ENCODE peak calls at places on chromosomes 2 and 18, in nine cellular contexts. One of them, this sample, is unnamed.

GRCh38 chr2:11576398-11576797 is 42.6 kb downstream of the GREB1 start:
- DNase-seq in brain microvascular endothelial cell: no peak
- DNase-seq in ureter: no peak
- DNase-seq in stimulated activated CD8-positive, alpha-beta memory T cell treated with anti-CD3 and anti-CD28 coated beads, Interleukin-7, amount 100 ng/mL, for 1 hour: no peak
- DNase-seq in HFF-Myc: no peak
- DNase-seq in A172: no peak
- DNase-seq in retina: no peak
- DNase-seq in fibroblast of lung: no peak
- DNase-seq in activated CD4-positive, alpha-beta T cell treated with anti-CD3 and anti-CD28 coated beads, Interleukin-2, amount 50 U/mL, for 4 hours: no peak
- DNase-seq in this sample: no peak

GRCh38 chr2:70964596-70965386 is 13.6 kb upstream of the ANKRD53 start:
- DNase-seq in brain microvascular endothelial cell: no peak
- DNase-seq in ureter: peak; percentile 70
- DNase-seq in stimulated activated CD8-positive, alpha-beta memory T cell treated with anti-CD3 and anti-CD28 coated beads, Interleukin-7, amount 100 ng/mL, for 1 hour: peak; percentile 72
- DNase-seq in HFF-Myc: no peak
- DNase-seq in A172: peak; percentile 60
- DNase-seq in retina: peak; percentile 72
- DNase-seq in fibroblast of lung: peak; percentile 66
- DNase-seq in activated CD4-positive, alpha-beta T cell treated with anti-CD3 and anti-CD28 coated beads, Interleukin-2, amount 50 U/mL, for 4 hours: peak; percentile 79
- DNase-seq in this sample: peak; percentile 73

GRCh38 chr2:67566958-67567635 is 170.0 kb downstream of the ETAA1 start:
- DNase-seq in brain microvascular endothelial cell: no peak
- DNase-seq in ureter: no peak
- DNase-seq in stimulated activated CD8-positive, alpha-beta memory T cell treated with anti-CD3 and anti-CD28 coated beads, Interleukin-7, amount 100 ng/mL, for 1 hour: no peak
- DNase-seq in HFF-Myc: no peak
- DNase-seq in A172: peak; percentile 49
- DNase-seq in retina: no peak
- DNase-seq in fibroblast of lung: no peak
- DNase-seq in activated CD4-positive, alpha-beta T cell treated with anti-CD3 and anti-CD28 coated beads, Interleukin-2, amount 50 U/mL, for 4 hours: no peak
- DNase-seq in this sample: no peak

GRCh38 chr2:173761603-173762119 is 203.5 kb downstream of the SP3 start:
- DNase-seq in brain microvascular endothelial cell: no peak
- DNase-seq in ureter: no peak
- DNase-seq in stimulated activated CD8-positive, alpha-beta memory T cell treated with anti-CD3 and anti-CD28 coated beads, Interleukin-7, amount 100 ng/mL, for 1 hour: no peak
- DNase-seq in HFF-Myc: no peak
- DNase-seq in A172: no peak
- DNase-seq in retina: no peak
- DNase-seq in fibroblast of lung: no peak
- DNase-seq in activated CD4-positive, alpha-beta T cell treated with anti-CD3 and anti-CD28 coated beads, Interleukin-2, amount 50 U/mL, for 4 hours: no peak
- DNase-seq in this sample: no peak

GRCh38 chr2:20620696-20621365 is 30.1 kb downstream of the HS1BP3 start:
- DNase-seq in brain microvascular endothelial cell: no peak
- DNase-seq in ureter: no peak
- DNase-seq in stimulated activated CD8-positive, alpha-beta memory T cell treated with anti-CD3 and anti-CD28 coated beads, Interleukin-7, amount 100 ng/mL, for 1 hour: no peak
- DNase-seq in HFF-Myc: no peak
- DNase-seq in A172: no peak
- DNase-seq in retina: no peak
- DNase-seq in fibroblast of lung: no peak
- DNase-seq in activated CD4-positive, alpha-beta T cell treated with anti-CD3 and anti-CD28 coated beads, Interleukin-2, amount 50 U/mL, for 4 hours: no peak
- DNase-seq in this sample: no peak

GRCh38 chr2:99066075-99066557 is 75.4 kb upstream of the C2orf15 start:
- DNase-seq in brain microvascular endothelial cell: peak; percentile 23
- DNase-seq in ureter: no peak
- DNase-seq in stimulated activated CD8-positive, alpha-beta memory T cell treated with anti-CD3 and anti-CD28 coated beads, Interleukin-7, amount 100 ng/mL, for 1 hour: no peak
- DNase-seq in HFF-Myc: peak; percentile 14
- DNase-seq in A172: peak; percentile 74
- DNase-seq in retina: peak; percentile 9
- DNase-seq in fibroblast of lung: peak; percentile 64
- DNase-seq in activated CD4-positive, alpha-beta T cell treated with anti-CD3 and anti-CD28 coated beads, Interleukin-2, amount 50 U/mL, for 4 hours: no peak
- DNase-seq in this sample: peak; percentile 54

GRCh38 chr2:208584387-208584965 is 177.9 kb downstream of the PTH2R start:
- DNase-seq in brain microvascular endothelial cell: no peak
- DNase-seq in ureter: no peak
- DNase-seq in stimulated activated CD8-positive, alpha-beta memory T cell treated with anti-CD3 and anti-CD28 coated beads, Interleukin-7, amount 100 ng/mL, for 1 hour: no peak
- DNase-seq in HFF-Myc: no peak
- DNase-seq in A172: no peak
- DNase-seq in retina: peak; percentile 72
- DNase-seq in fibroblast of lung: no peak
- DNase-seq in activated CD4-positive, alpha-beta T cell treated with anti-CD3 and anti-CD28 coated beads, Interleukin-2, amount 50 U/mL, for 4 hours: no peak
- DNase-seq in this sample: no peak

GRCh38 chr2:82120648-82121047 is 1816.1 kb upstream of the LRRTM1 start:
- DNase-seq in brain microvascular endothelial cell: no peak
- DNase-seq in ureter: no peak
- DNase-seq in stimulated activated CD8-positive, alpha-beta memory T cell treated with anti-CD3 and anti-CD28 coated beads, Interleukin-7, amount 100 ng/mL, for 1 hour: no peak
- DNase-seq in HFF-Myc: no peak
- DNase-seq in A172: no peak
- DNase-seq in retina: no peak
- DNase-seq in fibroblast of lung: no peak
- DNase-seq in activated CD4-positive, alpha-beta T cell treated with anti-CD3 and anti-CD28 coated beads, Interleukin-2, amount 50 U/mL, for 4 hours: no peak
- DNase-seq in this sample: no peak

GRCh38 chr2:112229365-112229764 is 25.5 kb downstream of the ZC3H8 start:
- DNase-seq in brain microvascular endothelial cell: no peak
- DNase-seq in ureter: no peak
- DNase-seq in stimulated activated CD8-positive, alpha-beta memory T cell treated with anti-CD3 and anti-CD28 coated beads, Interleukin-7, amount 100 ng/mL, for 1 hour: no peak
- DNase-seq in HFF-Myc: peak; percentile 27
- DNase-seq in A172: no peak
- DNase-seq in retina: no peak
- DNase-seq in fibroblast of lung: peak; percentile 76
- DNase-seq in activated CD4-positive, alpha-beta T cell treated with anti-CD3 and anti-CD28 coated beads, Interleukin-2, amount 50 U/mL, for 4 hours: no peak
- DNase-seq in this sample: no peak

GRCh38 chr2:208306291-208306690 is 40.2 kb downstream of the PIKFYVE start:
- DNase-seq in brain microvascular endothelial cell: no peak
- DNase-seq in ureter: no peak
- DNase-seq in stimulated activated CD8-positive, alpha-beta memory T cell treated with anti-CD3 and anti-CD28 coated beads, Interleukin-7, amount 100 ng/mL, for 1 hour: no peak
- DNase-seq in HFF-Myc: peak; percentile 36
- DNase-seq in A172: no peak
- DNase-seq in retina: no peak
- DNase-seq in fibroblast of lung: peak; percentile 50
- DNase-seq in activated CD4-positive, alpha-beta T cell treated with anti-CD3 and anti-CD28 coated beads, Interleukin-2, amount 50 U/mL, for 4 hours: no peak
- DNase-seq in this sample: no peak

GRCh38 chr2:200862532-200863000 is 1.9 kb downstream of the CLK1 start:
- DNase-seq in brain microvascular endothelial cell: peak; percentile 68
- DNase-seq in ureter: peak; percentile 58
- DNase-seq in stimulated activated CD8-positive, alpha-beta memory T cell treated with anti-CD3 and anti-CD28 coated beads, Interleukin-7, amount 100 ng/mL, for 1 hour: no peak
- DNase-seq in HFF-Myc: no peak
- DNase-seq in A172: peak; percentile 57
- DNase-seq in retina: peak; percentile 60
- DNase-seq in fibroblast of lung: peak; percentile 78
- DNase-seq in activated CD4-positive, alpha-beta T cell treated with anti-CD3 and anti-CD28 coated beads, Interleukin-2, amount 50 U/mL, for 4 hours: peak; percentile 50
- DNase-seq in this sample: peak; percentile 16

GRCh38 chr18:12032786-12033642 is 51.7 kb downstream of the IMPA2 start:
- DNase-seq in brain microvascular endothelial cell: no peak
- DNase-seq in ureter: no peak
- DNase-seq in stimulated activated CD8-positive, alpha-beta memory T cell treated with anti-CD3 and anti-CD28 coated beads, Interleukin-7, amount 100 ng/mL, for 1 hour: no peak
- DNase-seq in HFF-Myc: no peak
- DNase-seq in A172: peak; percentile 52
- DNase-seq in retina: no peak
- DNase-seq in fibroblast of lung: peak; percentile 66
- DNase-seq in activated CD4-positive, alpha-beta T cell treated with anti-CD3 and anti-CD28 coated beads, Interleukin-2, amount 50 U/mL, for 4 hours: no peak
- DNase-seq in this sample: no peak

GRCh38 chr2:148524519-148524919 is 120.0 kb upstream of the EPC2 start:
- DNase-seq in brain microvascular endothelial cell: no peak
- DNase-seq in ureter: no peak
- DNase-seq in stimulated activated CD8-positive, alpha-beta memory T cell treated with anti-CD3 and anti-CD28 coated beads, Interleukin-7, amount 100 ng/mL, for 1 hour: no peak
- DNase-seq in HFF-Myc: no peak
- DNase-seq in A172: no peak
- DNase-seq in retina: no peak
- DNase-seq in fibroblast of lung: no peak
- DNase-seq in activated CD4-positive, alpha-beta T cell treated with anti-CD3 and anti-CD28 coated beads, Interleukin-2, amount 50 U/mL, for 4 hours: peak; percentile 47
- DNase-seq in this sample: no peak

GRCh38 chr2:101152195-101153076 is 1.3 kb upstream of the TBC1D8 start:
- DNase-seq in brain microvascular endothelial cell: no peak
- DNase-seq in ureter: no peak
- DNase-seq in stimulated activated CD8-positive, alpha-beta memory T cell treated with anti-CD3 and anti-CD28 coated beads, Interleukin-7, amount 100 ng/mL, for 1 hour: no peak
- DNase-seq in HFF-Myc: no peak
- DNase-seq in A172: peak; percentile 55
- DNase-seq in retina: peak; percentile 65
- DNase-seq in fibroblast of lung: peak; percentile 75
- DNase-seq in activated CD4-positive, alpha-beta T cell treated with anti-CD3 and anti-CD28 coated beads, Interleukin-2, amount 50 U/mL, for 4 hours: no peak
- DNase-seq in this sample: peak; percentile 76

GRCh38 chr18:3451989-3452749 is 2.2 kb downstream of the TGIF1 start:
- DNase-seq in brain microvascular endothelial cell: peak; percentile 48
- DNase-seq in ureter: peak; percentile 73
- DNase-seq in stimulated activated CD8-positive, alpha-beta memory T cell treated with anti-CD3 and anti-CD28 coated beads, Interleukin-7, amount 100 ng/mL, for 1 hour: no peak
- DNase-seq in HFF-Myc: no peak
- DNase-seq in A172: peak; percentile 57
- DNase-seq in retina: peak; percentile 75
- DNase-seq in fibroblast of lung: peak; percentile 75
- DNase-seq in activated CD4-positive, alpha-beta T cell treated with anti-CD3 and anti-CD28 coated beads, Interleukin-2, amount 50 U/mL, for 4 hours: no peak
- DNase-seq in this sample: peak; percentile 25

GRCh38 chr2:197599285-197599965 is 76.0 kb downstream of the RFTN2 start:
- DNase-seq in brain microvascular endothelial cell: peak; percentile 6
- DNase-seq in ureter: peak; percentile 51
- DNase-seq in stimulated activated CD8-positive, alpha-beta memory T cell treated with anti-CD3 and anti-CD28 coated beads, Interleukin-7, amount 100 ng/mL, for 1 hour: no peak
- DNase-seq in HFF-Myc: peak; percentile 26
- DNase-seq in A172: peak; percentile 13
- DNase-seq in retina: no peak
- DNase-seq in fibroblast of lung: peak; percentile 57
- DNase-seq in activated CD4-positive, alpha-beta T cell treated with anti-CD3 and anti-CD28 coated beads, Interleukin-2, amount 50 U/mL, for 4 hours: peak; percentile 4
- DNase-seq in this sample: no peak

GRCh38 chr2:24435391-24436316 is 55.4 kb upstream of the NCOA1 start:
- DNase-seq in brain microvascular endothelial cell: peak; percentile 38
- DNase-seq in ureter: peak; percentile 75
- DNase-seq in stimulated activated CD8-positive, alpha-beta memory T cell treated with anti-CD3 and anti-CD28 coated beads, Interleukin-7, amount 100 ng/mL, for 1 hour: no peak
- DNase-seq in HFF-Myc: no peak
- DNase-seq in A172: no peak
- DNase-seq in retina: peak; percentile 80
- DNase-seq in fibroblast of lung: peak; percentile 84
- DNase-seq in activated CD4-positive, alpha-beta T cell treated with anti-CD3 and anti-CD28 coated beads, Interleukin-2, amount 50 U/mL, for 4 hours: no peak
- DNase-seq in this sample: peak; percentile 58

GRCh38 chr18:64840911-64841701 is 692.2 kb upstream of the LINC00305 start:
- DNase-seq in brain microvascular endothelial cell: no peak
- DNase-seq in ureter: no peak
- DNase-seq in stimulated activated CD8-positive, alpha-beta memory T cell treated with anti-CD3 and anti-CD28 coated beads, Interleukin-7, amount 100 ng/mL, for 1 hour: no peak
- DNase-seq in HFF-Myc: no peak
- DNase-seq in A172: no peak
- DNase-seq in retina: no peak
- DNase-seq in fibroblast of lung: no peak
- DNase-seq in activated CD4-positive, alpha-beta T cell treated with anti-CD3 and anti-CD28 coated beads, Interleukin-2, amount 50 U/mL, for 4 hours: no peak
- DNase-seq in this sample: no peak

GRCh38 chr2:238424313-238424700 is 2.4 kb upstream of the ASB1 start:
- DNase-seq in brain microvascular endothelial cell: no peak
- DNase-seq in ureter: no peak
- DNase-seq in stimulated activated CD8-positive, alpha-beta memory T cell treated with anti-CD3 and anti-CD28 coated beads, Interleukin-7, amount 100 ng/mL, for 1 hour: no peak
- DNase-seq in HFF-Myc: no peak
- DNase-seq in A172: no peak
- DNase-seq in retina: no peak
- DNase-seq in fibroblast of lung: peak; percentile 32
- DNase-seq in activated CD4-positive, alpha-beta T cell treated with anti-CD3 and anti-CD28 coated beads, Interleukin-2, amount 50 U/mL, for 4 hours: no peak
- DNase-seq in this sample: no peak

GRCh38 chr2:238584617-238585016 is 157.9 kb downstream of the ASB1 start:
- DNase-seq in brain microvascular endothelial cell: no peak
- DNase-seq in ureter: no peak
- DNase-seq in stimulated activated CD8-positive, alpha-beta memory T cell treated with anti-CD3 and anti-CD28 coated beads, Interleukin-7, amount 100 ng/mL, for 1 hour: no peak
- DNase-seq in HFF-Myc: no peak
- DNase-seq in A172: no peak
- DNase-seq in retina: no peak
- DNase-seq in fibroblast of lung: no peak
- DNase-seq in activated CD4-positive, alpha-beta T cell treated with anti-CD3 and anti-CD28 coated beads, Interleukin-2, amount 50 U/mL, for 4 hours: no peak
- DNase-seq in this sample: no peak

GRCh38 chr18:60209042-60209441 is 163.5 kb downstream of the MC4R start:
- DNase-seq in brain microvascular endothelial cell: no peak
- DNase-seq in ureter: no peak
- DNase-seq in stimulated activated CD8-positive, alpha-beta memory T cell treated with anti-CD3 and anti-CD28 coated beads, Interleukin-7, amount 100 ng/mL, for 1 hour: no peak
- DNase-seq in HFF-Myc: no peak
- DNase-seq in A172: no peak
- DNase-seq in retina: no peak
- DNase-seq in fibroblast of lung: no peak
- DNase-seq in activated CD4-positive, alpha-beta T cell treated with anti-CD3 and anti-CD28 coated beads, Interleukin-2, amount 50 U/mL, for 4 hours: no peak
- DNase-seq in this sample: no peak

GRCh38 chr2:51657849-51658248 is 625.9 kb upstream of the NRXN1 start:
- DNase-seq in brain microvascular endothelial cell: no peak
- DNase-seq in ureter: no peak
- DNase-seq in stimulated activated CD8-positive, alpha-beta memory T cell treated with anti-CD3 and anti-CD28 coated beads, Interleukin-7, amount 100 ng/mL, for 1 hour: no peak
- DNase-seq in HFF-Myc: no peak
- DNase-seq in A172: no peak
- DNase-seq in retina: no peak
- DNase-seq in fibroblast of lung: no peak
- DNase-seq in activated CD4-positive, alpha-beta T cell treated with anti-CD3 and anti-CD28 coated beads, Interleukin-2, amount 50 U/mL, for 4 hours: no peak
- DNase-seq in this sample: no peak

GRCh38 chr2:27009716-27010115 is 23.0 kb upstream of the TMEM214 start:
- DNase-seq in brain microvascular endothelial cell: no peak
- DNase-seq in ureter: no peak
- DNase-seq in stimulated activated CD8-positive, alpha-beta memory T cell treated with anti-CD3 and anti-CD28 coated beads, Interleukin-7, amount 100 ng/mL, for 1 hour: no peak
- DNase-seq in HFF-Myc: no peak
- DNase-seq in A172: no peak
- DNase-seq in retina: no peak
- DNase-seq in fibroblast of lung: no peak
- DNase-seq in activated CD4-positive, alpha-beta T cell treated with anti-CD3 and anti-CD28 coated beads, Interleukin-2, amount 50 U/mL, for 4 hours: no peak
- DNase-seq in this sample: no peak

GRCh38 chr2:128564551-128564950 is 245.9 kb upstream of the HS6ST1 start:
- DNase-seq in brain microvascular endothelial cell: no peak
- DNase-seq in ureter: no peak
- DNase-seq in stimulated activated CD8-positive, alpha-beta memory T cell treated with anti-CD3 and anti-CD28 coated beads, Interleukin-7, amount 100 ng/mL, for 1 hour: no peak
- DNase-seq in HFF-Myc: no peak
- DNase-seq in A172: no peak
- DNase-seq in retina: no peak
- DNase-seq in fibroblast of lung: no peak
- DNase-seq in activated CD4-positive, alpha-beta T cell treated with anti-CD3 and anti-CD28 coated beads, Interleukin-2, amount 50 U/mL, for 4 hours: no peak
- DNase-seq in this sample: no peak